ENCODE peak calls at places on chromosome 9, in ten cellular contexts. Y, U, I, G, J, R, O, P, T and E are unnamed samples.

GRCh38 chr9:130049431-130050210 is 4.1 kb upstream of the GPR107 start:
- DNase-seq in Y (no peak), U (no peak), I (no peak), G (no peak), J (no peak), R (no peak), O (no peak), P (no peak), T (no peak), E (no peak)

GRCh38 chr9:20339611-20340010 is 282.7 kb downstream of the MLLT3 start:
- DNase-seq in Y (no peak), U (no peak), I (no peak), G (peak; percentile 90), J (no peak), R (no peak), O (no peak), P (no peak), T (no peak), E (no peak)

GRCh38 chr9:34163439-34163838 is 15.4 kb upstream of the UBAP1 start:
- DNase-seq in Y (peak; percentile 32), U (peak; percentile 84), I (peak; percentile 13), G (no peak), J (no peak), R (no peak), O (peak; percentile 36), P (no peak), T (no peak), E (peak; percentile 71)

GRCh38 chr9:69932901-69933300 is 110.7 kb upstream of the MAMDC2 start:
- DNase-seq in Y (no peak), U (peak; percentile 54), I (no peak), G (no peak), J (no peak), R (no peak), O (no peak), P (no peak), T (peak; percentile 27), E (peak; percentile 54)

GRCh38 chr9:125699870-125700269 is 7.1 kb downstream of the MAPKAP1 start:
- DNase-seq in Y (no peak), U (no peak), I (no peak), G (no peak), J (no peak), R (no peak), O (no peak), P (no peak), T (no peak), E (no peak)

GRCh38 chr9:93965830-93966577 is 10.8 kb upstream of the BARX1 start:
- DNase-seq in Y (no peak), U (no peak), I (no peak), G (no peak), J (no peak), R (no peak), O (no peak), P (peak; percentile 73), T (no peak), E (no peak)

GRCh38 chr9:78396087-78396486 is 99.2 kb downstream of the PSAT1 start:
- DNase-seq in Y (no peak), U (no peak), I (no peak), G (no peak), J (no peak), R (no peak), O (no peak), P (no peak), T (no peak), E (no peak)

GRCh38 chr9:83981126-83981871 is 694 bp downstream of the RMI1 start:
- DNase-seq in Y (peak; percentile 35), U (peak; percentile 51), I (peak; percentile 49), G (no peak), J (peak; percentile 29), R (no peak), O (peak; percentile 28), P (peak; percentile 55), T (peak; percentile 58), E (peak; percentile 77)

GRCh38 chr9:106857811-106858470 is 5.0 kb upstream of the ZNF462 start:
- DNase-seq in Y (no peak), U (no peak), I (no peak), G (no peak), J (no peak), R (no peak), O (no peak), P (no peak), T (no peak), E (no peak)

GRCh38 chr9:94903961-94904421 is 177.5 kb downstream of the AOPEP start:
- DNase-seq in Y (peak; percentile 82), U (peak; percentile 44), I (no peak), G (no peak), J (no peak), R (no peak), O (no peak), P (no peak), T (no peak), E (no peak)

GRCh38 chr9:76729980-76730737 is 34.1 kb upstream of the PCA3 start:
- DNase-seq in Y (no peak), U (no peak), I (no peak), G (peak; percentile 17), J (no peak), R (no peak), O (no peak), P (no peak), T (no peak), E (no peak)

DNA sequence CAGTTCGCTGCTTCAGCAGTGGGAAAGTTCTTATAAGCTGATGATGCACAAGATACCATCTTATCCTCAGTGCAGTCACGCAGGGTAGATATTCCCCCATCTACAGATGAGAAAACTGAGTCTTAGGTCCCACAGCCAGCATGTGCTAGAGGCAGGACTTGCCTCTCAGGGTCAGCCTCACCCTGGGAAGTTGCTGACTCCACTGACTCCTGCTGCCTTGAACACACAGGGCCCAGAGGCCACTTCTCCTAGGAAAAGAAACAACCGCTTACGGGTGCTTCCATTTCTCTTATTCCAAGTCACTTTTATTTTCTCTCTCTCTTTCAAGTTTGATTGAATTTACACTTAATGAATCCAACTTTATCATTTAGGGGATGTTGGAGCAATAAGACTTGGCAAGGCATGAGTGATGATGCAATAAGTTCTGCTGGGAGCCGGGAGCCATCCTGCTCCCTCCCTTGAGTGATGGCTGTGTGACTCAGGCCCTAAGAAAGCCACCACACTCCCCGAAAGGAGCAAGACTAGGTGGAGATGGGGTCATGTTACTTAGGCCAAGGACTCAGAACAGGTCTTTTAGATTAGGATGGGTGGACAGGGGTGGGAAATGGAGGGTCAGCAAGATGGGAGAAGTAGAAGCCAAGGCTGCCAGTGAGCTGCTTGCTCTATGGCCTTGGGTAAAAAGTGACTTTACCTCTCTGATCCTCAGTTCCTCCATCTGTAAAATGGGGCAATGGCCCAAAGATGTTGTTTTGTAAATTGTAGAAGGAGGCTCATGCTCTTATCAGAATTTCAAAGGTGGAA is 67.5 kb upstream of the ZNF618 start:
- DNase-seq in Y (peak; percentile 83), U (peak; percentile 50), I (no peak), G (peak; percentile 81), J (no peak), R (no peak), O (peak; percentile 63), P (no peak), T (no peak), E (no peak)
- TF ChIP-seq POLR2A in Y (no peak), U (no peak), I (no peak), G (no peak), J (no peak), R (no peak), O (no peak), P (no peak), T (no peak), E (no peak)

GRCh38 chr9:136658849-136659535 is 3.7 kb upstream of the EGFL7 start:
- DNase-seq in Y (no peak), U (no peak), I (no peak), G (no peak), J (no peak), R (no peak), O (no peak), P (no peak), T (no peak), E (no peak)
- TF ChIP-seq POLR2A in Y (no peak), U (no peak), I (no peak), G (no peak), J (no peak), R (no peak), O (no peak), P (no peak), T (no peak), E (no peak)

DNA sequence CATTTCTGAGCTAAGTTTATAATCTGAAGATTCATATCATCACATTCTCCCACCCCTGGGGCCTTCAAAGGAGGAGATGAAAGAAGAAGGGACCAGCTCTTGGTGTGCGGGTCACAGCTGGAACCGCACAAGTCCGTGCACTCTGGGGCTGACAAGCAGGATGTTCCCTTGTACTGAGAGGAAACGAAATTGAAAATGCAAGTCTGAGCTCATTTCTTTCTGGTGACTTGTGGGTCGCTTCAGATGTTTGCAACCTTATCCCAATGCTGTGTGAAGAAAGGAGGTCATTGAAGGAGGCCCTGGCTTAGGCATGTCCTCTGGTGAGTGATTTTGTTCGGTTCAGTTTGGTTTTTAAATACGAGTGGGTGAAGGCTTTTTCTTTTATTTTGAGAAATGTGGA is 59.6 kb downstream of the C9orf152 start:
- DNase-seq in Y (peak; percentile 43), U (no peak), I (peak; percentile 60), G (no peak), J (no peak), R (no peak), O (no peak), P (no peak), T (no peak), E (no peak)
- TF ChIP-seq POLR2A in Y (no peak), U (no peak), I (no peak), G (no peak), J (no peak), R (no peak), O (no peak), P (no peak), T (no peak), E (no peak)

GRCh38 chr9:36566813-36567217 is 5.9 kb upstream of the MELK start:
- DNase-seq in Y (peak; percentile 25), U (peak; percentile 50), I (no peak), G (no peak), J (peak; percentile 66), R (peak; percentile 59), O (no peak), P (peak; percentile 55), T (no peak), E (no peak)

GRCh38 chr9:36575411-36575882 is 2.8 kb downstream of the MELK start:
- DNase-seq in Y (peak; percentile 78), U (no peak), I (no peak), G (no peak), J (no peak), R (no peak), O (no peak), P (no peak), T (no peak), E (peak; percentile 72)

GRCh38 chr9:36571333-36571732 is 1.4 kb upstream of the MELK start:
- DNase-seq in Y (no peak), U (no peak), I (no peak), G (no peak), J (no peak), R (no peak), O (no peak), P (no peak), T (no peak), E (no peak)

GRCh38 chr9:36576866-36577265 is 4.2 kb downstream of the MELK start:
- DNase-seq in Y (peak; percentile 49), U (no peak), I (no peak), G (no peak), J (no peak), R (no peak), O (no peak), P (no peak), T (no peak), E (no peak)

GRCh38 chr9:36572515-36573418 is at the start of gene MELK:
- DNase-seq in Y (peak; percentile 61), U (peak; percentile 82), I (peak; percentile 92), G (peak; percentile 93), J (peak; percentile 56), R (peak; percentile 35), O (peak; percentile 49), P (peak; percentile 81), T (peak; percentile 77), E (peak; percentile 90)
- TF ChIP-seq POLR2A in Y (no peak), U (peak; percentile 95), I (peak; percentile 12), G (no peak), J (peak; percentile 29), R (no peak), O (no peak), P (no peak), T (peak; percentile 61), E (peak; percentile 89)